ENCODE peak calls at places on chromosomes 7 and 10, in four cellular contexts. R, H, J and L are unnamed samples.

GRCh38 chr10:59337254-59337653 is 25.1 kb downstream of the FAM13C start:
- DNase-seq in R (no peak), H (no peak), J (peak; percentile 89), L (no peak)

GRCh38 chr7:111568870-111569462 is 6.7 kb upstream of the IMMP2L start:
- DNase-seq in R (no peak), H (no peak), J (peak; percentile 5), L (no peak)

GRCh38 chr7:5774136-5774535 is 7.3 kb downstream of the RNF216 start:
- DNase-seq in R (no peak), H (no peak), J (no peak), L (no peak)

GRCh38 chr7:32026076-32026425 is 44.2 kb downstream of the PDE1C start:
- DNase-seq in R (no peak), H (no peak), J (no peak), L (no peak)

GRCh38 chr7:6271694-6272371 is 591 bp downstream of the CYTH3 start:
- DNase-seq in R (peak; percentile 58), H (peak; percentile 55), J (no peak), L (peak; percentile 22)

GRCh38 chr7:156816943-156817572 is 75.9 kb downstream of the LMBR1 start:
- DNase-seq in R (no peak), H (peak; percentile 25), J (peak; percentile 18), L (no peak)

GRCh38 chr7:134589491-134589941 is 40.6 kb downstream of the AKR1B15 start:
- DNase-seq in R (no peak), H (no peak), J (peak; percentile 85), L (no peak)

GRCh38 chr10:60042262-60042661 is 135.9 kb upstream of the CCDC6 start:
- DNase-seq in R (no peak), H (no peak), J (no peak), L (no peak)

GRCh38 chr10:14146501-14146900 is 184.2 kb downstream of the FRMD4A start:
- DNase-seq in R (no peak), H (no peak), J (peak; percentile 11), L (no peak)

GRCh38 chr7:34211003-34211402 is 305.7 kb downstream of the BMPER start:
- DNase-seq in R (no peak), H (no peak), J (no peak), L (no peak)

GRCh38 chr7:88226201-88226600 is 6.4 kb upstream of the SRI start:
- DNase-seq in R (no peak), H (no peak), J (no peak), L (no peak)

GRCh38 chr10:132189810-132190422 is 3.2 kb downstream of the DPYSL4 start:
- DNase-seq in R (no peak), H (no peak), J (no peak), L (no peak)

GRCh38 chr10:34032564-34032963 is 698.1 kb upstream of the NRP1 start:
- DNase-seq in R (no peak), H (no peak), J (no peak), L (no peak)

GRCh38 chr10:63671317-63671937 is 150.2 kb downstream of the REEP3 start:
- DNase-seq in R (no peak), H (no peak), J (no peak), L (no peak)

GRCh38 chr10:33284945-33285344 is 49.5 kb downstream of the NRP1 start:
- DNase-seq in R (no peak), H (no peak), J (no peak), L (no peak)

GRCh38 chr7:55432937-55433784 is 68.0 kb downstream of the LANCL2 start:
- DNase-seq in R (no peak), H (peak; percentile 76), J (peak; percentile 73), L (peak; percentile 33)

GRCh38 chr10:43585046-43585445 is 10.6 kb upstream of the ZNF239 start:
- DNase-seq in R (no peak), H (no peak), J (peak; percentile 14), L (no peak)

GRCh38 chr10:86064931-86065662 is 301.5 kb downstream of the GRID1 start:
- DNase-seq in R (no peak), H (no peak), J (no peak), L (no peak)

GRCh38 chr10:132208489-132209050 is 21.8 kb downstream of the DPYSL4 start:
- DNase-seq in R (no peak), H (no peak), J (no peak), L (no peak)

GRCh38 chr10:31034041-31034918 is 2.6 kb upstream of the ZNF438 start:
- DNase-seq in R (no peak), H (no peak), J (peak; percentile 81), L (no peak)

GRCh38 chr10:74176380-74177139 is 25.5 kb downstream of the ADK start:
- DNase-seq in R (peak; percentile 97), H (peak; percentile 89), J (peak; percentile 98), L (peak; percentile 98)
- TF ChIP-seq CTCF in R (no peak), H (no peak), J (no peak), L (no peak)

GRCh38 chr10:16183989-16184643 is 252.7 kb upstream of the PTER start:
- DNase-seq in R (no peak), H (no peak), J (peak; percentile 54), L (no peak)
- TF ChIP-seq CTCF in R (no peak), H (no peak), J (no peak), L (no peak)

GRCh38 chr10:22218448-22218847 is 633 bp upstream of the EBLN1 start:
- DNase-seq in R (no peak), H (no peak), J (no peak), L (no peak)
- TF ChIP-seq CTCF in R (peak; percentile 46), H (no peak), J (no peak), L (no peak)

GRCh38 chr7:68058014-68058413 is 1061.4 kb downstream of the TYW1 start:
- DNase-seq in R (no peak), H (no peak), J (no peak), L (no peak)

GRCh38 chr7:68063171-68063570 is 1066.5 kb downstream of the TYW1 start:
- DNase-seq in R (peak; percentile 45), H (no peak), J (no peak), L (no peak)
- TF ChIP-seq CTCF in R (peak; percentile 22), H (no peak), J (no peak), L (peak; percentile 26)

GRCh38 chr7:30062587-30062986 is 34.4 kb downstream of the PLEKHA8 start:
- DNase-seq in R (peak; percentile 52), H (peak; percentile 41), J (peak; percentile 24), L (no peak)
- TF ChIP-seq CTCF in R (peak; percentile 44), H (peak; percentile 47), J (peak; percentile 38), L (peak; percentile 45)

DNA sequence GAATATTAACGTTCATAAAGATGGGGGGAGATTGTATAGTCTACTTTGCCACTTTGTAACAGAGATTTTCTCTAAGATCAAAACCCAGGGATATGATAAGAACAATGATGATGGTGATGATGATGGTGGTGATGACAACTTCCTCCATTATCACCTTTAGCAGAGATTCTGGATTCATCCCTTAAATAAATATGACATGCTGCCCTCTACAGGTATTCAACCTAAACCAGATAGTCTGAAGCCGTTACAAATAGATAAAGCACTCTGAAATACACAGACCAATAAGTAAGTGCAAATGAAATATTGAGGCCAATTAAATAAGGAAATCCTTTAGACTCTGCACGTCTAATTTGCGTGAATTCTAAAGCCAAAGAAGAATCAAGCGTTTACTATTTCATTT is 211.5 kb downstream of the CREB5 start:
- DNase-seq in R (no peak), H (no peak), J (peak; percentile 52), L (no peak)
- TF ChIP-seq CTCF in R (no peak), H (peak; percentile 14), J (peak; percentile 36), L (peak; percentile 8)